ENCODE peak calls at places on chromosomes 12 and 14, in nine cellular contexts. V is nephron progenitor cell, Z is posterior vena cava, C is NB4, S is uterus, G is choroid plexus epithelial cell, X is T-cell, F is progenitor cell of endocrine pancreas, D is cardiac muscle cell. O is an unnamed sample.

GRCh38 chr12:85836716-85837100 is 499 bp upstream of the RASSF9 start:
- DNase-seq in Z (no peak), F (no peak), X (no peak), G (no peak), S (no peak), V (no peak), C (no peak), D (no peak), O (no peak)

GRCh38 chr12:26268841-26269553 is 73.6 kb downstream of the SSPN start:
- DNase-seq in S (no peak), Z (no peak), C (no peak), D (no peak), F (no peak), V (no peak), X (no peak), G (no peak), O (no peak)

GRCh38 chr14:73759183-73759713 is 45.1 kb upstream of the PNMA1 start:
- DNase-seq in Z (peak; percentile 95), V (peak; percentile 69), F (peak; percentile 38), G (peak; percentile 69), X (peak; percentile 61), S (peak; percentile 81), C (peak; percentile 75), D (peak; percentile 78), O (peak; percentile 91)

GRCh38 chr14:64799555-64799954 is 80.2 kb downstream of the SPTB start:
- DNase-seq in S (no peak), X (no peak), V (no peak), F (no peak), C (no peak), D (no peak), Z (peak; percentile 22), G (no peak), O (no peak)

GRCh38 chr14:69055125-69055524 is 76.0 kb upstream of the ACTN1 start:
- DNase-seq in F (no peak), V (no peak), X (no peak), S (no peak), D (peak; percentile 85), C (no peak), Z (no peak), G (peak; percentile 98), O (no peak)

GRCh38 chr12:7110661-7111060 is 1.6 kb upstream of the C1RL start:
- DNase-seq in S (no peak), X (no peak), D (no peak), C (no peak), Z (no peak), G (no peak), V (no peak), F (no peak), O (peak; percentile 47)

GRCh38 chr12:106957617-106958016 is 1.9 kb downstream of the TMEM263 start:
- DNase-seq in F (no peak), G (no peak), X (no peak), S (no peak), D (no peak), Z (no peak), V (no peak), C (peak; percentile 11), O (no peak)

GRCh38 chr14:24310666-24311604 is at the start of gene LTB4R:
- DNase-seq in V (no peak), C (peak; percentile 76), D (peak; percentile 88), X (peak; percentile 76), G (peak; percentile 86), Z (peak; percentile 92), F (no peak), S (peak; percentile 73), O (peak; percentile 85)

GRCh38 chr12:6452245-6452731 is 446 bp downstream of the TAPBPL start:
- DNase-seq in C (no peak), D (no peak), S (no peak), X (no peak), V (peak; percentile 14), F (no peak), G (no peak), Z (peak; percentile 63), O (no peak)

GRCh38 chr14:23653046-23653445 is 16.9 kb downstream of the DHRS2 start:
- DNase-seq in C (no peak), D (peak; percentile 30), S (no peak), G (no peak), F (no peak), V (no peak), Z (no peak), X (no peak), O (no peak)

GRCh38 chr14:88535149-88535548 is 19.7 kb downstream of the PTPN21 start:
- DNase-seq in Z (no peak), G (no peak), C (no peak), X (no peak), F (no peak), V (no peak), S (no peak), D (no peak), O (no peak)

O was measured in suprapubic skin.